ENCODE peak calls at places on chromosome 5, in five cellular contexts. J is heart left ventricle, Y is sigmoid colon, A is H1, U is body of pancreas. E is an unnamed sample.
A peak's percentile ranks its signal among the peaks of the same experiment; 100 is the strongest.

GRCh38 chr5:141517902-141518610 is 29.2 kb downstream of the PCDHGC5 start:
- DNase-seq in Y (no peak), J (no peak), U (no peak), A (no peak), E (no peak)

GRCh38 chr5:67989457-67989856 is 226.1 kb upstream of the PIK3R1 start:
- DNase-seq in Y (no peak), A (no peak), J (peak; percentile 38), U (peak; percentile 16), E (no peak)

GRCh38 chr5:68289576-68289975 is 74.0 kb downstream of the PIK3R1 start:
- DNase-seq in J (no peak), A (no peak), U (no peak), Y (no peak), E (peak; percentile 78)

GRCh38 chr5:41009228-41009627 is 61.9 kb downstream of the MROH2B start:
- DNase-seq in U (no peak), J (peak; percentile 30), Y (no peak), A (no peak), E (no peak)

GRCh38 chr5:141003026-141003425 is 36.8 kb downstream of the PCDHAC2 start:
- DNase-seq in U (no peak), J (no peak), A (no peak), Y (no peak), E (no peak)

GRCh38 chr5:56557198-56557597 is 258.2 kb upstream of the MAP3K1 start:
- DNase-seq in U (no peak), A (no peak), J (no peak), Y (no peak), E (no peak)

GRCh38 chr5:125823572-125823971 is 599.6 kb upstream of the GRAMD2B start:
- DNase-seq in A (no peak), U (no peak), Y (no peak), J (no peak), E (no peak)

GRCh38 chr5:75510417-75510835 is 1.0 kb downstream of the CERT1 start:
- DNase-seq in Y (no peak), A (no peak), J (no peak), U (peak; percentile 57), E (no peak)

GRCh38 chr5:88940712-88941111 is 57.7 kb upstream of the MEF2C start:
- DNase-seq in A (no peak), J (no peak), Y (no peak), U (no peak), E (no peak)

GRCh38 chr5:53944981-53945380 is 365.4 kb downstream of the ARL15 start:
- DNase-seq in J (no peak), A (no peak), U (no peak), Y (no peak), E (no peak)

GRCh38 chr5:14838396-14839319 is 32.9 kb downstream of the ANKH start:
- DNase-seq in J (no peak), U (peak; percentile 86), A (no peak), Y (no peak), E (no peak)

GRCh38 chr5:43555895-43556606 is 826 bp downstream of the PAIP1 start:
- DNase-seq in J (peak; percentile 62), Y (peak; percentile 76), U (peak; percentile 43), A (no peak), E (peak; percentile 71)

GRCh38 chr5:180806351-180807011 is 3.9 kb upstream of the MGAT1 start:
- DNase-seq in A (no peak), J (no peak), U (peak; percentile 35), Y (peak; percentile 64), E (no peak)

DNA sequence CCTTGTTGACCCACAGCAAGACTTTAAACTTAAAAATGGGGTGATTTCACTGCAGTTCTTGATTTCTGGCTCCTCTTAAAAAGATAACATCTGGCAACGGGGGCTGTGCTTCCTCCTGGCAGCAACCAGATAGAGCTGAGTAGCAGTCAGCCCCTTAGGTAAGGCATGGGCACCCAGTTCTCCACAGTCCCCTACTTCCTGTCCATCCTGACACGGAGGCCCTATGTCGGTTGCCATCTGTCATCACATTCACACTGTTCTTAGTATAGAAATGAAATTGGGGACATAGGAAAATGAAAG is 11.7 kb downstream of the CD74 start:
- DNase-seq in U (no peak), Y (no peak), A (no peak), J (no peak), E (peak; percentile 16)
- TF ChIP-seq POLR2A in U (no peak), Y (no peak), A (no peak), J (no peak), E (no peak)

GRCh38 chr5:177423671-177424070 is 2.8 kb upstream of the GRK6 start:
- DNase-seq in J (no peak), U (no peak), Y (no peak), A (no peak), E (no peak)
- TF ChIP-seq POLR2A in J (no peak), U (no peak), Y (no peak), A (no peak), E (no peak)

GRCh38 chr5:1793301-1793740 is 6.3 kb downstream of the MRPL36 start:
- DNase-seq in J (no peak), Y (peak; percentile 14), A (no peak), U (no peak), E (no peak)

GRCh38 chr5:1793966-1794895 is 5.4 kb downstream of the MRPL36 start:
- DNase-seq in Y (peak; percentile 48), U (no peak), A (no peak), J (no peak), E (no peak)

GRCh38 chr5:1791176-1791575 is 8.5 kb downstream of the MRPL36 start:
- DNase-seq in U (no peak), J (no peak), Y (peak; percentile 17), A (no peak), E (no peak)

GRCh38 chr5:1794896-1795290 is 4.7 kb downstream of the MRPL36 start:
- DNase-seq in J (no peak), A (no peak), U (no peak), Y (peak; percentile 46), E (no peak)

DNA sequence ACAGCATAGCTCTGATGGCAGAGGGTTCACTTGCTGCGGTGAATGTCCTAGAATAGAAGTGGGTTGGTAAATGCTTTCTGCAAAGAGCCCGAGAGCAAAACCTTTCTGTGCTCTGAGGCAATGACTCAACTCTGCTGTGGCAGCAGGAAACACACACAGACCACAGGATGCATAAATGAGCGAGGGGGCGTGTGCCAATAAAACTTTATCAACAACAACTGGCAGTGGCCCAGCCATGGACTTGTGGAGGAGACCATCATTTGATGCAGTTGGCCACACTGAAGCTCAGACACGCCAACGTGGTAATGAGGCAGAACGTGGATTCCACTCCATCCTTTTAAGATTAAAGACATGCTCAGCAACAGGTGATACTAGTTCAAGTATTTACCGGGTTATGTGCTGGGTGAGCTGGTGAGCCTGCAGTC is 6.8 kb downstream of the MRPL36 start:
- DNase-seq in A (no peak), J (no peak), U (no peak), Y (peak; percentile 37), E (peak; percentile 7)
- TF ChIP-seq POLR2A in A (no peak), J (no peak), U (no peak), Y (no peak), E (no peak)

GRCh38 chr5:149487672-149488071 is 63.6 kb downstream of the CSNK1A1 start:
- DNase-seq in Y (no peak), J (no peak), U (no peak), A (no peak), E (no peak)

GRCh38 chr5:149486726-149487635 is 64.3 kb downstream of the CSNK1A1 start:
- DNase-seq in J (no peak), Y (no peak), A (no peak), U (no peak), E (no peak)

GRCh38 chr5:149489605-149490037 is 61.6 kb downstream of the CSNK1A1 start:
- DNase-seq in U (no peak), J (peak; percentile 67), A (no peak), Y (no peak), E (no peak)

GRCh38 chr5:149488645-149489306 is 62.5 kb downstream of the CSNK1A1 start:
- DNase-seq in A (no peak), U (no peak), J (no peak), Y (no peak), E (no peak)

DNA sequence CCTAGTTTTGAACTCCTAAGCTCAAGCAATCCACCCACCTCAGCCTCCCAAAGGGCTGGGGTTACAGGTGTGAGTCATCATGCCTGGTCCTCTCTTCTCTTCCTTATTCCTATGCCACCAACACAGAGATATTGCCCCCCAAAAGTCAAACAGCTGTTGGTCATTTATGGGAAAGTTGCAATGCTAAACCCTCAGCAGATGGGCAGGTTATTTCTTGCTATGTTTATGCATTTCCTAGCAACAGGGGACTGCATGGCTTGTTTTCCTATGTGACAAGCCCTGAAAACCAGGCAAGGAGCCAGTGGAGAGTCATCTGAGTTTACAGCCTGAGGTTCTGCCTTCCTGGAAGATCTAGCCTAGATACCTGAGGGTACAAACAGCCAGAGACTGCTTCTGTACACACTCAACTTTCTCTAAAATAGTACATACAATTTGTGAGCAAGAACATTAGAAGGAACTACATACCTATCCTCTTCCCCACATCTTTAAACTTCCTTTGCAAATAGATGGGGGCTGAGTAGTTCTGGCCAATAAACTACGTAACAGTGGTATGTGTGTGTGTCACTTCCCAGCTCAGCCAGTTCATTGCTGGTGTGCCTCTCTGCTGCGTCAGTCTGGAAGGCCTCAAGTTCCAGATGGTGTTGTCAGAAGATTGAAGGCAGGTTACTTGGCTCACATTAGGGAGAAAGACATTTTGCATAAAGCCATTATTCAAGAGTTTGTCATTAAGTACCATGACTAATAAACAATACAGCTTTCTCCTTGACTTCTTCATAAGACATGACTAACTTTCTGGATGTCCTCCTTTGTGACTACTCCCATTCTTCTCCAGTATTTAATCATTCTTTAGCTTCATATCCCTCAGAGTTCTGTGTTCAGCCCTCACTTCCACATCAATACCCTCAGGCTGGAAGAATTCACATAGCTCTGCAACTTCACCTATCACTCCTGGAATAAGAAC is 65.3 kb downstream of the CSNK1A1 start:
- DNase-seq in Y (peak; percentile 96), J (peak; percentile 94), A (no peak), U (peak; percentile 95), E (peak; percentile 55)
- TF ChIP-seq POLR2A in Y (no peak), J (no peak), A (no peak), U (no peak), E (peak; percentile 14)

DNA sequence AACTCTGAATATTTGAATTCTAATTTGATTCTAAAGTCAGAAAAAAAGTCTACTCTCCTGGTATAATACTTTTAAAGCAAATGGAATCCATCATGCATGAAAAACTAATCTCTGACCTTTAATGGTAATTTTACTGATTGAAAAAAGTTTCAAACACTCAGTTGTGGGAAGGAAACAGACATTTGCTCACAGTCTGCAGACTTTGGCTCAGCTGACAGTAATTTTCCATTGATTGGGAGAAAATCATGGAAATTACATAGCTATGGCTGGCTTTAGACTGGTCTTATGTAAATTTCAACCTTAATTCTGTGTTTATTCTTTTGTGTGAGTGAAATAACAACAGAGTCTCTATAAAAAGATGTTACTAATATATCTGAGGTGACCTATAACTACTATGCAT is 574.2 kb downstream of the PDE4D start:
- DNase-seq in A (no peak), Y (no peak), J (no peak), U (no peak), E (no peak)
- TF ChIP-seq POLR2A in A (no peak), Y (no peak), J (no peak), U (no peak), E (no peak)

DNA sequence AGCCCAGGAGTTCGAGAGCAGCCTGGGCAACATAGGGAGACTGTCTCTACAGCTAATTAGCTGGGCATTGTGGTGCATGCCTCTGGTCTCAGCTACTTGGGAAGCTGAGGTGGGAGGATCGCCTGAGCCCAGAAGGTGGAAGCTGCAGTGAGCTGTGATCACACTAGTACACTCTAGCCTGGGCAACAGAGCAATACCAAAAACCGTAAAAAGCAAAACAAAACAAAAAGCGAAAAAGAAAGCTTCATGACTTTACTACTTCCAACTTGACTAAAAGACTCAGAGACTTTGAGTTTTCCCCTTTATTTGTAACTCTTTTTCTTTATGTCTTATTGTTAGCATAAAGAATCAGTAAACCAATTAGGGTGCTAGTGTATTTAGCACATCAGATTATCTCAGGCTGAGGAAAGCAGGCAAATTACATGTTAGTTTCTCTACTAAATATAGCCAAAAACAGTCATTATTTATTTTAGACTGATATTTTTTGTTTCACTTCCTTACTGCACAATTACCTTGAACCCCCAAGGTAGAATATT is 5.4 kb downstream of the RAD17 start:
- DNase-seq in U (no peak), A (no peak), J (no peak), Y (no peak), E (no peak)
- TF ChIP-seq POLR2A in U (no peak), A (no peak), J (no peak), Y (no peak), E (no peak)

E was measured in erythroblast.